ENCODE peak calls at places on chromosome 20, in four cellular contexts. H, C, N and Y are unnamed samples.

GRCh38 chr20:10603378-10603777 is 70.4 kb downstream of the JAG1 start:
- DNase-seq in H (no peak), C (no peak), N (no peak), Y (peak)

GRCh38 chr20:611843-612185 is 1.7 kb upstream of the TCF15 start:
- DNase-seq in H (no peak), C (no peak), N (no peak), Y (no peak)

GRCh38 chr20:47586648-47587306 is 85.1 kb downstream of the NCOA3 start:
- DNase-seq in H (peak), C (peak), N (peak), Y (no peak)

GRCh38 chr20:10090588-10091166 is 55.9 kb downstream of the ANKEF1 start:
- DNase-seq in H (peak), C (peak), N (peak), Y (peak)

GRCh38 chr20:32433311-32434021 is 75.3 kb downstream of the ASXL1 start:
- DNase-seq in H (peak), C (no peak), N (no peak), Y (peak)

GRCh38 chr20:42492998-42493397 is 696.7 kb downstream of the PTPRT start:
- DNase-seq in H (no peak), C (no peak), N (no peak), Y (no peak)

GRCh38 chr20:49534314-49534713 is 33.6 kb downstream of the PTGIS start:
- DNase-seq in H (peak), C (peak), N (peak), Y (peak)

GRCh38 chr20:47336013-47336754 is 20.3 kb downstream of the ZMYND8 start:
- DNase-seq in H (peak), C (peak), N (peak), Y (peak)

GRCh38 chr20:19823971-19824370 is 65.9 kb downstream of the RIN2 start:
- DNase-seq in H (no peak), C (peak), N (no peak), Y (no peak)

GRCh38 chr20:51095755-51096509 is 73.0 kb upstream of the KCNG1 start:
- DNase-seq in H (no peak), C (no peak), N (no peak), Y (no peak)

GRCh38 chr20:32727663-32728062 is 15.6 kb downstream of the COMMD7 start:
- DNase-seq in H (peak), C (peak), N (peak), Y (peak)

GRCh38 chr20:6819599-6819998 is 52.1 kb downstream of the BMP2 start:
- DNase-seq in H (peak), C (no peak), N (no peak), Y (peak)

GRCh38 chr20:55417797-55418196 is 587.5 kb downstream of the CBLN4 start:
- DNase-seq in H (no peak), C (no peak), N (no peak), Y (peak)

GRCh38 chr20:47231382-47232042 is 125.0 kb downstream of the ZMYND8 start:
- DNase-seq in H (peak), C (peak), N (peak), Y (peak)

GRCh38 chr20:57666106-57666833 is 43.5 kb downstream of the PMEPA1 start:
- DNase-seq in H (no peak), C (no peak), N (no peak), Y (no peak)

GRCh38 chr20:17648782-17649730 is 33.0 kb downstream of the RRBP1 start:
- DNase-seq in H (no peak), C (peak), N (no peak), Y (no peak)

GRCh38 chr20:37335642-37336368 is 10.1 kb upstream of the SRC start:
- DNase-seq in H (no peak), C (no peak), N (no peak), Y (peak)

GRCh38 chr20:38658879-38659612 is 57.4 kb downstream of the ARHGAP40 start:
- DNase-seq in H (peak), C (no peak), N (no peak), Y (no peak)

GRCh38 chr20:63594043-63594561 is 20.1 kb upstream of the HELZ2 start:
- DNase-seq in H (peak), C (peak), N (peak), Y (peak)

GRCh38 chr20:34708621-34709043 is 4.5 kb downstream of the TP53INP2 start:
- DNase-seq in H (peak), C (peak), N (no peak), Y (peak)
- H3K4me3 ChIP-seq in H (peak), C (peak), N (peak), Y (peak)

DNA sequence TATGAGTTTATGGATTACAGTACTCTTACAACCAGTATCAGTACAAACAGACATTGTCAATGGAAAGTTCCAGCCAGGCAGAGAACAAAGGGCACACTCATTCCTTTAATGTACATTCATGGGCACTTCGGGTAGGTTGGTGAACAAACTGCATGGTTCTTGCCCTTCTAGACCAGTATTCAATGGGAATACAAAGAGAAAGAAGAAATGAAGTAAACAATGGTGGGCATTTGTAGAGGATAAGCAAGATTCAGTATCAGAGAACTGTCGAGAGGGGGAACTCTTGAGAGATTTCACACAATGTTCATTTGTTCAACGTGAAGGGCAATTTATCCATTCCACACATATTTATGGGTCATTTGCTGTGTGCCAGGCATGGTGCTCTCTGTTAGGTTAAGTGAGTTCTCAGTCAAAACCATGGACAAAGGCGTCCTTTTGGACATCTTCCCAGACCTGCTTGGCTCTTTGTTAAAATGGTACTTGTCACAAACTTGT is 714.8 kb downstream of the DHX35 start:
- DNase-seq in H (peak), C (peak), N (no peak), Y (peak)
- TF ChIP-seq CTCF in H (peak), C (peak), N (no peak), Y (peak)

DNA sequence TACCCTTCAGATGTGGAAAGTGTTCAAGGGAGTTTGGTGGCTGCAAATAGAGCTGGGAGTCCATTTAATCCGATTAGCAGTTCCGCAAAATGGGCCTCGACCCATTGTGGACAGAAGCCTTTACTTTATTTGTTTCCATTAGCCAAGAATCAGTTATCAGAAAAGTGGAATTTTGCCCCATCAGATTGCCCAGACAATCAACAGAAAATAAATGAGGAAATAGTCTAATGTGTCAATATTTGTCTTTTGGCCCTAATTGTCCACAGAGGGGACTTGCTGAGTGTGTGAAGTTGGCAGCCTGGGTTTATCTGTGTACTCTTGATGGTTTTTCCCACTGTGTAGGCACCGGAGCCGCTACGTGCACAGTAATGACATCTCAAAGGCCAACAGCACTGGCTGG is 134.3 kb downstream of the LINC00237 start:
- DNase-seq in H (no peak), C (no peak), N (no peak), Y (no peak)
- H3K4me3 ChIP-seq in H (no peak), C (no peak), N (no peak), Y (no peak)

GRCh38 chr20:52124821-52125220 is 66.8 kb downstream of the ZFP64 start:
- DNase-seq in H (no peak), C (no peak), N (no peak), Y (no peak)
- TF ChIP-seq CTCF in H (no peak), C (no peak), N (no peak), Y (no peak)